ENCODE peak calls at places on chromosomes 6 and 20, in nine cellular contexts. O is breast epithelium; K is activated gamma-delta T cell treated with Interleukin-2 at 50 U/mL for 16 hours; J is activated CD8-positive, alpha-beta T cell treated with anti-CD3 and anti-CD28 coated beads for 36 hours; U is SK-N-SH; V is HCEC 1CT; Z is fibroblast of the aortic adventitia; Q is stimulated activated CD4-positive, alpha-beta T cell treated with anti-CD3 and anti-CD28 coated beads, Interleukin-4, amount 100 ng/mL, for 48 hours; R is activated CD4-positive, alpha-beta memory T cell treated with anti-CD3 and anti-CD28 coated beads, Interleukin-2, amount 10 ng/mL, durations not matched to agents 7 days and 5 days. M is an unnamed sample.

GRCh38 chr6:52065621-52066020 is 21.8 kb downstream of the PKHD1 start:
- DNase-seq in O (no peak), R (no peak), U (no peak), K (no peak), V (no peak), Z (no peak), Q (no peak), J (no peak), M (peak)

GRCh38 chr6:93821953-93822352 is 402.6 kb upstream of the EPHA7 start:
- DNase-seq in V (no peak), O (no peak), Q (no peak), R (no peak), U (no peak), Z (no peak), K (no peak), J (no peak), M (no peak)

GRCh38 chr6:46376562-46376969 is 114.7 kb downstream of the RCAN2 start:
- DNase-seq in V (no peak), O (no peak), J (no peak), Z (no peak), R (no peak), K (no peak), U (no peak), Q (no peak), M (no peak)

GRCh38 chr6:133568970-133569889 is 319.7 kb upstream of the TCF21 start:
- DNase-seq in J (peak), O (no peak), Q (peak), R (no peak), U (peak), Z (peak), V (peak), K (peak), M (peak)

GRCh38 chr6:57221936-57222683 is at the start of gene RAB23:
- DNase-seq in Z (peak), V (peak), U (peak), K (peak), J (peak), R (peak), Q (peak), O (peak), M (peak)

GRCh38 chr20:50866036-50866685 is 65.1 kb downstream of the ADNP start:
- DNase-seq in Z (no peak), J (no peak), K (no peak), Q (no peak), U (no peak), O (no peak), V (no peak), R (no peak), M (no peak)

GRCh38 chr6:44234101-44235090 is 11.0 kb downstream of the SLC29A1 start:
- DNase-seq in V (peak), K (no peak), R (no peak), Z (peak), J (peak), Q (no peak), O (peak), U (peak), M (peak)

GRCh38 chr6:165850434-165851019 is 187.5 kb upstream of the PDE10A start:
- DNase-seq in Q (peak), J (peak), V (peak), K (peak), U (peak), O (peak), R (peak), Z (peak), M (peak)

GRCh38 chr6:4342407-4343137 is 207.2 kb upstream of the ECI2 start:
- DNase-seq in U (no peak), Q (no peak), R (no peak), J (no peak), V (no peak), Z (peak), K (no peak), O (no peak), M (no peak)

GRCh38 chr6:141521440-141521839 is 611.3 kb upstream of the GJE1 start:
- DNase-seq in U (no peak), O (no peak), R (no peak), J (no peak), K (no peak), Q (no peak), Z (peak), V (peak), M (no peak)

M was measured in RKO.